ENCODE peak calls at places on chromosomes 6 and 20, in seven cellular contexts. One of them, this sample, is unnamed.

GRCh38 chr6:158567871-158568401 is 8.0 kb downstream of the TMEM181 start:
- DNase-seq in activated gamma-delta T cell treated with anti-CD3 and anti-CD28 coated beads, Interleukin-2, amount 50 U/mL, for 16 hours: no peak
- DNase-seq in left lung: no peak
- DNase-seq in HT1080: no peak
- DNase-seq in activated naive CD4-positive, alpha-beta T cell: no peak
- DNase-seq in ovary: no peak
- DNase-seq in A673: no peak
- DNase-seq in this sample: no peak

GRCh38 chr6:137699036-137699683 is 167.9 kb upstream of the TNFAIP3 start:
- DNase-seq in ovary: no peak
- DNase-seq in A673: no peak
- DNase-seq in activated naive CD4-positive, alpha-beta T cell: no peak
- DNase-seq in HT1080: peak
- DNase-seq in activated gamma-delta T cell treated with anti-CD3 and anti-CD28 coated beads, Interleukin-2, amount 50 U/mL, for 16 hours: no peak
- DNase-seq in left lung: no peak
- DNase-seq in this sample: peak

GRCh38 chr6:169638388-169638787 is 63.4 kb downstream of the WDR27 start:
- DNase-seq in A673: no peak
- DNase-seq in left lung: no peak
- DNase-seq in activated naive CD4-positive, alpha-beta T cell: no peak
- DNase-seq in ovary: no peak
- DNase-seq in activated gamma-delta T cell treated with anti-CD3 and anti-CD28 coated beads, Interleukin-2, amount 50 U/mL, for 16 hours: no peak
- DNase-seq in HT1080: no peak
- DNase-seq in this sample: no peak

GRCh38 chr20:46978871-46979536 is 84.4 kb downstream of the EYA2 start:
- DNase-seq in activated naive CD4-positive, alpha-beta T cell: no peak
- DNase-seq in activated gamma-delta T cell treated with anti-CD3 and anti-CD28 coated beads, Interleukin-2, amount 50 U/mL, for 16 hours: no peak
- DNase-seq in A673: no peak
- DNase-seq in ovary: no peak
- DNase-seq in left lung: no peak
- DNase-seq in HT1080: no peak
- DNase-seq in this sample: no peak

GRCh38 chr20:59299961-59300340 is 460 bp upstream of the EDN3 start:
- DNase-seq in A673: no peak
- DNase-seq in activated naive CD4-positive, alpha-beta T cell: no peak
- DNase-seq in activated gamma-delta T cell treated with anti-CD3 and anti-CD28 coated beads, Interleukin-2, amount 50 U/mL, for 16 hours: no peak
- DNase-seq in ovary: no peak
- DNase-seq in left lung: no peak
- DNase-seq in HT1080: no peak
- DNase-seq in this sample: no peak

GRCh38 chr20:63101781-63102719 is 95.3 kb upstream of the BHLHE23 start:
- DNase-seq in HT1080: no peak
- DNase-seq in activated naive CD4-positive, alpha-beta T cell: peak
- DNase-seq in ovary: peak
- DNase-seq in left lung: peak
- DNase-seq in A673: peak
- DNase-seq in activated gamma-delta T cell treated with anti-CD3 and anti-CD28 coated beads, Interleukin-2, amount 50 U/mL, for 16 hours: peak
- DNase-seq in this sample: peak

GRCh38 chr6:15077964-15078363 is 167.9 kb upstream of the JARID2 start:
- DNase-seq in ovary: no peak
- DNase-seq in A673: no peak
- DNase-seq in activated gamma-delta T cell treated with anti-CD3 and anti-CD28 coated beads, Interleukin-2, amount 50 U/mL, for 16 hours: no peak
- DNase-seq in HT1080: no peak
- DNase-seq in activated naive CD4-positive, alpha-beta T cell: no peak
- DNase-seq in left lung: no peak
- DNase-seq in this sample: no peak

GRCh38 chr6:87237804-87238203 is 82.4 kb downstream of the ZNF292 start:
- DNase-seq in A673: peak
- DNase-seq in HT1080: no peak
- DNase-seq in left lung: no peak
- DNase-seq in ovary: no peak
- DNase-seq in activated naive CD4-positive, alpha-beta T cell: no peak
- DNase-seq in activated gamma-delta T cell treated with anti-CD3 and anti-CD28 coated beads, Interleukin-2, amount 50 U/mL, for 16 hours: no peak
- DNase-seq in this sample: no peak

GRCh38 chr6:158642805-158643489 is 1.6 kb downstream of the DYNLT1 start:
- DNase-seq in A673: no peak
- DNase-seq in HT1080: peak
- DNase-seq in ovary: peak
- DNase-seq in activated naive CD4-positive, alpha-beta T cell: no peak
- DNase-seq in left lung: no peak
- DNase-seq in activated gamma-delta T cell treated with anti-CD3 and anti-CD28 coated beads, Interleukin-2, amount 50 U/mL, for 16 hours: no peak
- DNase-seq in this sample: no peak

GRCh38 chr6:5302995-5303622 is 41.8 kb downstream of the FARS2 start:
- DNase-seq in A673: no peak
- DNase-seq in left lung: peak
- DNase-seq in activated naive CD4-positive, alpha-beta T cell: no peak
- DNase-seq in ovary: no peak
- DNase-seq in HT1080: peak
- DNase-seq in activated gamma-delta T cell treated with anti-CD3 and anti-CD28 coated beads, Interleukin-2, amount 50 U/mL, for 16 hours: peak
- DNase-seq in this sample: peak

GRCh38 chr6:155530219-155530834 is 74.7 kb upstream of the NOX3 start:
- DNase-seq in ovary: no peak
- DNase-seq in left lung: no peak
- DNase-seq in activated naive CD4-positive, alpha-beta T cell: no peak
- DNase-seq in activated gamma-delta T cell treated with anti-CD3 and anti-CD28 coated beads, Interleukin-2, amount 50 U/mL, for 16 hours: no peak
- DNase-seq in HT1080: peak
- DNase-seq in A673: peak
- DNase-seq in this sample: peak

GRCh38 chr20:13772529-13772928 is 12.2 kb downstream of the ESF1 start:
- DNase-seq in HT1080: peak
- DNase-seq in activated gamma-delta T cell treated with anti-CD3 and anti-CD28 coated beads, Interleukin-2, amount 50 U/mL, for 16 hours: no peak
- DNase-seq in A673: no peak
- DNase-seq in left lung: no peak
- DNase-seq in ovary: no peak
- DNase-seq in activated naive CD4-positive, alpha-beta T cell: no peak
- DNase-seq in this sample: no peak

GRCh38 chr6:140027239-140027638 is 652.8 kb upstream of the CITED2 start:
- DNase-seq in ovary: no peak
- DNase-seq in activated naive CD4-positive, alpha-beta T cell: no peak
- DNase-seq in HT1080: no peak
- DNase-seq in A673: no peak
- DNase-seq in left lung: no peak
- DNase-seq in activated gamma-delta T cell treated with anti-CD3 and anti-CD28 coated beads, Interleukin-2, amount 50 U/mL, for 16 hours: no peak
- DNase-seq in this sample: no peak

GRCh38 chr20:3690413-3690812 is 8.6 kb upstream of the ADAM33 start:
- DNase-seq in activated gamma-delta T cell treated with anti-CD3 and anti-CD28 coated beads, Interleukin-2, amount 50 U/mL, for 16 hours: no peak
- DNase-seq in A673: no peak
- DNase-seq in HT1080: no peak
- DNase-seq in activated naive CD4-positive, alpha-beta T cell: no peak
- DNase-seq in ovary: no peak
- DNase-seq in left lung: no peak
- DNase-seq in this sample: no peak

GRCh38 chr20:58891076-58891685 is 38.7 kb downstream of the GNAS start:
- DNase-seq in ovary: peak
- DNase-seq in A673: peak
- DNase-seq in left lung: peak
- DNase-seq in activated gamma-delta T cell treated with anti-CD3 and anti-CD28 coated beads, Interleukin-2, amount 50 U/mL, for 16 hours: peak
- DNase-seq in activated naive CD4-positive, alpha-beta T cell: peak
- DNase-seq in HT1080: peak
- DNase-seq in this sample: peak

GRCh38 chr6:13762648-13763441 is 51.2 kb upstream of the RANBP9 start:
- DNase-seq in ovary: peak
- DNase-seq in HT1080: peak
- DNase-seq in A673: peak
- DNase-seq in activated gamma-delta T cell treated with anti-CD3 and anti-CD28 coated beads, Interleukin-2, amount 50 U/mL, for 16 hours: no peak
- DNase-seq in activated naive CD4-positive, alpha-beta T cell: no peak
- DNase-seq in left lung: peak
- DNase-seq in this sample: peak

GRCh38 chr6:136410201-136411027 is 120.8 kb upstream of the BCLAF1 start:
- DNase-seq in HT1080: no peak
- DNase-seq in ovary: no peak
- DNase-seq in left lung: no peak
- DNase-seq in A673: no peak
- DNase-seq in activated naive CD4-positive, alpha-beta T cell: no peak
- DNase-seq in activated gamma-delta T cell treated with anti-CD3 and anti-CD28 coated beads, Interleukin-2, amount 50 U/mL, for 16 hours: no peak
- DNase-seq in this sample: no peak

GRCh38 chr20:11738852-11739251 is 178.8 kb upstream of the BTBD3 start:
- DNase-seq in HT1080: no peak
- DNase-seq in activated gamma-delta T cell treated with anti-CD3 and anti-CD28 coated beads, Interleukin-2, amount 50 U/mL, for 16 hours: no peak
- DNase-seq in left lung: no peak
- DNase-seq in activated naive CD4-positive, alpha-beta T cell: no peak
- DNase-seq in ovary: no peak
- DNase-seq in A673: no peak
- DNase-seq in this sample: no peak

This sample was measured in Daoy.